ENCODE peak calls at places on chromosomes 16 and 17, in nine cellular contexts. K is mucosa of descending colon, D is AG09319, O is cardiac muscle cell, L is thoracic aorta, W is WTC11, I is HCT116, A is lung, Z is DND-41. H is an unnamed sample.

GRCh38 chr17:5615476-5615875 is 31.2 kb upstream of the NLRP1 start:
- DNase-seq in K (no peak), D (no peak), O (no peak), L (no peak), W (no peak), I (no peak), A (no peak), Z (no peak), H (no peak)

GRCh38 chr17:50177983-50178834 is 12.4 kb downstream of the SGCA start:
- DNase-seq in K (peak), D (no peak), O (peak), L (peak), W (peak), I (peak), A (peak), Z (no peak), H (peak)

GRCh38 chr16:15950167-15950854 is 895 bp downstream of the ABCC1 start:
- DNase-seq in K (peak), D (no peak), O (peak), L (no peak), W (no peak), I (no peak), A (peak), Z (peak), H (peak)

GRCh38 chr17:17379197-17379991 is 76.2 kb downstream of the NT5M start:
- DNase-seq in K (no peak), D (no peak), O (no peak), L (no peak), W (no peak), I (no peak), A (no peak), Z (no peak), H (no peak)

GRCh38 chr16:22388101-22388644 is 13.8 kb upstream of the CDR2 start:
- DNase-seq in K (peak), D (no peak), O (no peak), L (no peak), W (no peak), I (no peak), A (no peak), Z (no peak), H (no peak)

GRCh38 chr17:74520790-74521480 is 10.3 kb downstream of the CD300LB start:
- DNase-seq in K (peak), D (no peak), O (no peak), L (no peak), W (no peak), I (no peak), A (peak), Z (no peak), H (no peak)

GRCh38 chr17:57539528-57540301 is 205.4 kb downstream of the CCDC182 start:
- DNase-seq in K (no peak), D (no peak), O (no peak), L (no peak), W (no peak), I (no peak), A (no peak), Z (no peak), H (no peak)

GRCh38 chr17:80839401-80839800 is 152.2 kb upstream of the CHMP6 start:
- DNase-seq in K (no peak), D (no peak), O (no peak), L (no peak), W (no peak), I (no peak), A (no peak), Z (no peak), H (no peak)

GRCh38 chr16:89711601-89712475 is 8.9 kb downstream of the VPS9D1 start:
- DNase-seq in K (peak), D (no peak), O (peak), L (no peak), W (peak), I (peak), A (peak), Z (peak), H (peak)

GRCh38 chr17:40355123-40355803 is 9.3 kb downstream of the GJD3 start:
- DNase-seq in K (peak), D (no peak), O (peak), L (no peak), W (peak), I (no peak), A (peak), Z (peak), H (peak)

GRCh38 chr16:67199011-67199807 is at the start of gene ELMO3:
- DNase-seq in K (peak), D (no peak), O (peak), L (no peak), W (peak), I (no peak), A (peak), Z (no peak), H (peak)

GRCh38 chr17:58455491-58455890 is 32.7 kb downstream of the HSF5 start:
- DNase-seq in K (no peak), D (no peak), O (no peak), L (no peak), W (no peak), I (no peak), A (no peak), Z (no peak), H (no peak)

GRCh38 chr16:72961115-72961832 is 86.7 kb downstream of the ZFHX3 start:
- DNase-seq in K (no peak), D (no peak), O (no peak), L (no peak), W (no peak), I (no peak), A (no peak), Z (no peak), H (no peak)

GRCh38 chr16:87636050-87636684 is 33.9 kb downstream of the JPH3 start:
- DNase-seq in K (peak), D (peak), O (peak), L (peak), W (peak), I (peak), A (peak), Z (peak), H (peak)
- TF ChIP-seq CTCF in K (no peak), D (peak), O (peak), L (peak), W (peak), I (peak), A (peak), Z (peak), H (peak)

GRCh38 chr17:78448356-78448993 is 70.0 kb downstream of the PGS1 start:
- DNase-seq in K (no peak), D (no peak), O (no peak), L (no peak), W (no peak), I (no peak), A (no peak), Z (peak), H (no peak)
- TF ChIP-seq CTCF in K (no peak), D (no peak), O (peak), L (no peak), W (no peak), I (peak), A (no peak), Z (peak), H (peak)

DNA sequence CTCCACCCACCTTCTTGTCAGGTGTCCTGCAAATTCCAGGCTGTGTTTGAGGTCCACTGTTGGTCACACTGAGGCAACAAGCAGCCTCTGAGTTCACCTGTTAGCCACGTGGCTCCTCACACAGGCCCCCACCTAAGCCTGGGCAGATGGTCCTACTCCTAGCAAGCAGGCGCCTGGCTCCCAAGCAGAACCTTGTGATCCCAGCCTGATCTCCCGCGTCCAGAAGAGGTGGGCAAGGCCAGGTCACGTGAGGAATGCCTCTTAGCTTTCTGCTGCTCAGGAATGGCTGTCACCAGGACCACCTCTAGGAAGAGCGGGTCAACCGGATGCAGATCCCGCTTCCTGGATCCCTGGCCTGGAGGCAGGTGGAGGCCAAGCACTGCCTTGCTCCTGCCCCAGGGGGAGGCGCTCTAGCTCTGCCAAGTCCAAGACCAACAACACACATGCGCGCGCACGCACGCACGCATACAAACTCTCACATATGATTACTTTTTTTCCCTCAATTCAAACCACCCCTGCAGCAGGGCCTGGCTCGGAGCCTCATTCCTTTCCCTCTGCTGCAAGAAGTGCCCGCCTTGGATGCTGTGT is 9.5 kb downstream of the CYB561 start:
- DNase-seq in K (no peak), D (no peak), O (no peak), L (no peak), W (peak), I (peak), A (no peak), Z (no peak), H (no peak)
- TF ChIP-seq CTCF in K (no peak), D (no peak), O (peak), L (no peak), W (no peak), I (peak), A (no peak), Z (peak), H (no peak)

DNA sequence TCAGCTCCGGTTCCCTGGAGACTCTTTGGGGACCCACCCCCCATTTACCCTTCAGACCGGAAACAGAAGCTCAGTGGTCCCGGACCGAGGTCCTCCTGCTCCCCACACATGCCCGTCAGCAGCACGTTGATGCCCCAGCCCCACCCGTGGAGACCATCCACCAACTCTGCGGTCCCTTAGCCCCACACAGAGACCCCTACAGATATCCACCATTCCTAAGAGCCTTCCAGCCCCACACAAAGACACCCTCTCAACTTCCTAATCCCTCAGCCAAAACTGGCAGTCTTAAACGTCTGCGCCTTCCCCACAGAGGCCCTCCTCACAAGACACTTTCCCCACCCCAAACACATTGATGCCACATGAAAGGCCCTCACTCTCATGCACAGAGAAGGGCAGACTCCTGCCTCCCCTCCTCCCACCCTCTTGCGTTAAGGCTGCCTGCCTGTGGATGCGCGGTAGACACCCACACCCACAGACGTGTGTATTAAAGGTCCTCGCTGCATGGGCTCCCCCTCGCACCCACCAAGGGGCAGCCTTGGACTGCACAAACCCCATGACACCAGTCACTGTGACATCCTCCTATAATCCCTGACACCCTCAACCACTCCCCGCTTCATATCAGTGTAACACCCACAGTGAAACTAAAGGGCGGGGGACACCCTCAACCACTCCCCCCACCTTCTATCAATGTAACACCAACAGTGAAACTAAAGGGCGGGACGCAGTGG is 58.2 kb upstream of the RPH3AL start:
- DNase-seq in K (peak), D (no peak), O (no peak), L (no peak), W (no peak), I (no peak), A (no peak), Z (peak), H (no peak)
- TF ChIP-seq CTCF in K (no peak), D (peak), O (no peak), L (no peak), W (no peak), I (no peak), A (no peak), Z (peak), H (no peak)

GRCh38 chr16:3846087-3846486 is 34.4 kb downstream of the CREBBP start:
- DNase-seq in K (no peak), D (no peak), O (no peak), L (no peak), W (no peak), I (no peak), A (no peak), Z (no peak), H (no peak)

GRCh38 chr16:3846595-3847091 is 33.9 kb downstream of the CREBBP start:
- DNase-seq in K (no peak), D (no peak), O (no peak), L (no peak), W (no peak), I (no peak), A (no peak), Z (no peak), H (no peak)

GRCh38 chr16:3849751-3850543 is 30.6 kb downstream of the CREBBP start:
- DNase-seq in K (no peak), D (no peak), O (no peak), L (no peak), W (no peak), I (no peak), A (no peak), Z (no peak), H (no peak)

GRCh38 chr16:3854740-3855139 is 25.8 kb downstream of the CREBBP start:
- DNase-seq in K (no peak), D (no peak), O (no peak), L (no peak), W (no peak), I (no peak), A (no peak), Z (no peak), H (no peak)

DNA sequence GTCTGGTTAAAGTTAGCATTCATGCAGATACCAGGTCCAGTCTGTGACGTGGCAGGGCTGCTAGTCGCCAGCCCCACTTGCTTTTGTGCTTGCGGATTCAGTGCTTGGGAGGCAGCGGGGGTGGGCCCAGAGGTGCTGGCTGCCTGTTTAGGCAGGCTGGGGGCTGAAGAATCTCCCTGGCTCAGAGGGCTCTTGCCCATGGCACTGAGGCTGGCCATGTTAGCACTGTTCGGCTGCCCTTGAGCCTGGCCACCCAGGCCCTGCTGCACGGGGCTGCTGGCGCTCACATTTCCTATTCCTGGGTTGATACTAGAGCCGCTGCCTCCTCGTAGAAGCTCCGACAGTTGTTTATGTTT is 30.0 kb downstream of the CREBBP start:
- DNase-seq in K (no peak), D (no peak), O (no peak), L (no peak), W (no peak), I (no peak), A (no peak), Z (no peak), H (no peak)
- TF ChIP-seq CTCF in K (no peak), D (no peak), O (no peak), L (no peak), W (no peak), I (no peak), A (no peak), Z (no peak), H (no peak)

GRCh38 chr16:55323637-55324490 is at the start of gene IRX6:
- DNase-seq in K (peak), D (no peak), O (peak), L (no peak), W (peak), I (no peak), A (peak), Z (no peak), H (peak)
- TF ChIP-seq CTCF in K (no peak), D (peak), O (peak), L (no peak), W (peak), I (peak), A (no peak), Z (peak), H (peak)

GRCh38 chr17:38604479-38605229 is 1.1 kb downstream of the SRCIN1 start:
- DNase-seq in K (no peak), D (no peak), O (peak), L (no peak), W (peak), I (no peak), A (no peak), Z (peak), H (peak)
- TF ChIP-seq CTCF in K (no peak), D (no peak), O (no peak), L (no peak), W (peak), I (peak), A (no peak), Z (peak), H (peak)

GRCh38 chr17:70098030-70098429 is 23.0 kb downstream of the KCNJ16 start:
- DNase-seq in K (no peak), D (no peak), O (no peak), L (no peak), W (no peak), I (no peak), A (no peak), Z (no peak), H (no peak)

GRCh38 chr17:70102531-70102930 is 27.5 kb downstream of the KCNJ16 start:
- DNase-seq in K (no peak), D (no peak), O (no peak), L (no peak), W (no peak), I (no peak), A (no peak), Z (no peak), H (no peak)

GRCh38 chr17:70099267-70099666 is 24.2 kb downstream of the KCNJ16 start:
- DNase-seq in K (no peak), D (no peak), O (no peak), L (no peak), W (no peak), I (no peak), A (no peak), Z (no peak), H (no peak)

GRCh38 chr17:70099884-70100283 is 24.9 kb downstream of the KCNJ16 start:
- DNase-seq in K (no peak), D (no peak), O (no peak), L (no peak), W (no peak), I (no peak), A (no peak), Z (no peak), H (no peak)

GRCh38 chr17:70100983-70101382 is 26.0 kb downstream of the KCNJ16 start:
- DNase-seq in K (no peak), D (no peak), O (no peak), L (no peak), W (no peak), I (no peak), A (no peak), Z (no peak), H (no peak)
- TF ChIP-seq CTCF in K (no peak), D (peak), O (no peak), L (no peak), W (no peak), I (no peak), A (no peak), Z (no peak), H (no peak)

GRCh38 chr16:56931769-56932587 is at the start of gene HERPUD1:
- DNase-seq in K (peak), D (peak), O (peak), L (peak), W (peak), I (peak), A (peak), Z (peak), H (peak)
- TF ChIP-seq CTCF in K (no peak), D (no peak), O (peak), L (peak), W (no peak), I (no peak), A (no peak), Z (no peak), H (no peak)

DNA sequence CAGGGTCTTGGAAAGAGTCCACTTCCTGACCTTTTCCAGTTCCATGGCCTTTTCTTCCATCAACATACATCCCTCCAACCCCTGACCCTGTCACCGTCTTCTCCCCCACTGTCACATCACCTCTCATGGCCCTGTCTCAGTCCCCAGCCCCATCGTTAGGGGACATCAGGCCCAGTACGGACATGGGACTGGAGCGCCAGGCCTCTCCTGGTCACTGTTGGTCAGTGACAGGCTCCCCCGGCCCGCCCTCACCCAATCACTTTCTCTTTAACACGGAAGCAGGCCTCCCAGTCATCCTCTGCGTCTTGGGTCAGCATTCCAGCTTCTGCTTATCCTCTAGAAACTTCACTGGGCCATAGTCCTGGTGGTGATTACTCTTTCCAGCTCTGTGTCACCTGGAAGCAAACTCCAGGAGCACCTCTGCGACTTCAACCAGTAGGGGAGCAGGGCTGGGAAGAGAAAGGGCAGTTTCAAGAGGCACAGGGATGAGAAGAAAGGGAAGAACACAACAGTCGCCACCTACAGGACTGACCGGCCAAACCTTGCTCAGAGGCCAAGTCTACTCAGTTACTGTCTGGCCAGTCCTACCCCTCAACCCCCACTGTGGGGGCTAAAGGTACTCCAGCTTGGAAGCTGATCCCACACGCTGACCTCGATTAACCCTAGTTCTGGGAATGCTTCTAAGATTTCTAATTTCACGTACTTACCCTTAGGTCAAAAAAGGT is 15.9 kb upstream of the ICAM2 start:
- DNase-seq in K (no peak), D (no peak), O (no peak), L (no peak), W (peak), I (peak), A (no peak), Z (no peak), H (no peak)
- TF ChIP-seq CTCF in K (no peak), D (no peak), O (peak), L (no peak), W (no peak), I (peak), A (no peak), Z (peak), H (no peak)

H was measured in nephron progenitor cell.